ENCODE peak calls at places on chromosomes 2 and 18, in four cellular contexts. One of them, this sample, is unnamed.

GRCh38 chr2:5482929-5483331 is 209.3 kb upstream of the SOX11 start:
- DNase-seq in HCT116: no peak
- DNase-seq in K562: no peak
- DNase-seq in body of pancreas: no peak
- DNase-seq in this sample: no peak

GRCh38 chr2:20288941-20289340 is 61.7 kb downstream of the PUM2 start:
- DNase-seq in HCT116: peak; percentile 66
- DNase-seq in K562: peak; percentile 37
- DNase-seq in body of pancreas: no peak
- DNase-seq in this sample: peak; percentile 23

GRCh38 chr18:23703057-23703986 is 14.1 kb downstream of the LAMA3 start:
- DNase-seq in HCT116: peak; percentile 71
- DNase-seq in K562: peak; percentile 46
- DNase-seq in body of pancreas: peak; percentile 40
- DNase-seq in this sample: no peak

GRCh38 chr2:105712166-105712915 is 32.4 kb upstream of the NCK2 start:
- DNase-seq in HCT116: no peak
- DNase-seq in K562: no peak
- DNase-seq in body of pancreas: peak; percentile 21
- DNase-seq in this sample: no peak

GRCh38 chr18:45133246-45133645 is 452.6 kb downstream of the SETBP1 start:
- DNase-seq in HCT116: no peak
- DNase-seq in K562: no peak
- DNase-seq in body of pancreas: no peak
- DNase-seq in this sample: no peak

GRCh38 chr18:69659142-69659651 is 258.5 kb downstream of the DOK6 start:
- DNase-seq in HCT116: no peak
- DNase-seq in K562: no peak
- DNase-seq in body of pancreas: no peak
- DNase-seq in this sample: no peak

GRCh38 chr2:62306751-62307468 is 111.0 kb downstream of the B3GNT2 start:
- DNase-seq in HCT116: peak; percentile 48
- DNase-seq in K562: no peak
- DNase-seq in body of pancreas: peak; percentile 26
- DNase-seq in this sample: no peak

GRCh38 chr18:79786304-79786703 is 11.4 kb upstream of the KCNG2 start:
- DNase-seq in HCT116: no peak
- DNase-seq in K562: no peak
- DNase-seq in body of pancreas: no peak
- DNase-seq in this sample: no peak

GRCh38 chr18:59547691-59548182 is 149.5 kb downstream of the CCBE1 start:
- DNase-seq in HCT116: no peak
- DNase-seq in K562: peak; percentile 6
- DNase-seq in body of pancreas: peak; percentile 12
- DNase-seq in this sample: no peak

GRCh38 chr2:29166237-29166630 is 51.0 kb downstream of the CLIP4 start:
- DNase-seq in HCT116: no peak
- DNase-seq in K562: no peak
- DNase-seq in body of pancreas: no peak
- DNase-seq in this sample: no peak

GRCh38 chr2:216081487-216082387 is at the start of the genes PECR and TMEM169:
- DNase-seq in HCT116: peak; percentile 23
- DNase-seq in K562: peak; percentile 87
- DNase-seq in body of pancreas: peak; percentile 87
- DNase-seq in this sample: peak; percentile 80
- TF ChIP-seq POLR2A in HCT116: peak; percentile 64
- TF ChIP-seq POLR2A in K562: peak; percentile 68
- TF ChIP-seq POLR2A in body of pancreas: peak; percentile 37
- TF ChIP-seq POLR2A in this sample: peak; percentile 76

GRCh38 chr2:223837290-223838061 is at the start of gene AP1S3:
- DNase-seq in HCT116: peak; percentile 65
- DNase-seq in K562: peak; percentile 57
- DNase-seq in body of pancreas: peak; percentile 90
- DNase-seq in this sample: peak; percentile 74
- TF ChIP-seq POLR2A in HCT116: peak; percentile 1
- TF ChIP-seq POLR2A in K562: no peak
- TF ChIP-seq POLR2A in body of pancreas: peak; percentile 28
- TF ChIP-seq POLR2A in this sample: peak; percentile 50

GRCh38 chr2:167293172-167293781 is 405.0 kb downstream of the XIRP2 start:
- DNase-seq in HCT116: no peak
- DNase-seq in K562: no peak
- DNase-seq in body of pancreas: peak; percentile 2
- DNase-seq in this sample: no peak

GRCh38 chr2:167294775-167295140 is 406.5 kb downstream of the XIRP2 start:
- DNase-seq in HCT116: no peak
- DNase-seq in K562: no peak
- DNase-seq in body of pancreas: no peak
- DNase-seq in this sample: peak; percentile 2

GRCh38 chr2:167294031-167294774 is 405.9 kb downstream of the XIRP2 start:
- DNase-seq in HCT116: no peak
- DNase-seq in K562: no peak
- DNase-seq in body of pancreas: peak; percentile 5
- DNase-seq in this sample: peak; percentile 39

GRCh38 chr2:167289651-167290410 is 401.6 kb downstream of the XIRP2 start:
- DNase-seq in HCT116: no peak
- DNase-seq in K562: no peak
- DNase-seq in body of pancreas: no peak
- DNase-seq in this sample: peak; percentile 9

DNA sequence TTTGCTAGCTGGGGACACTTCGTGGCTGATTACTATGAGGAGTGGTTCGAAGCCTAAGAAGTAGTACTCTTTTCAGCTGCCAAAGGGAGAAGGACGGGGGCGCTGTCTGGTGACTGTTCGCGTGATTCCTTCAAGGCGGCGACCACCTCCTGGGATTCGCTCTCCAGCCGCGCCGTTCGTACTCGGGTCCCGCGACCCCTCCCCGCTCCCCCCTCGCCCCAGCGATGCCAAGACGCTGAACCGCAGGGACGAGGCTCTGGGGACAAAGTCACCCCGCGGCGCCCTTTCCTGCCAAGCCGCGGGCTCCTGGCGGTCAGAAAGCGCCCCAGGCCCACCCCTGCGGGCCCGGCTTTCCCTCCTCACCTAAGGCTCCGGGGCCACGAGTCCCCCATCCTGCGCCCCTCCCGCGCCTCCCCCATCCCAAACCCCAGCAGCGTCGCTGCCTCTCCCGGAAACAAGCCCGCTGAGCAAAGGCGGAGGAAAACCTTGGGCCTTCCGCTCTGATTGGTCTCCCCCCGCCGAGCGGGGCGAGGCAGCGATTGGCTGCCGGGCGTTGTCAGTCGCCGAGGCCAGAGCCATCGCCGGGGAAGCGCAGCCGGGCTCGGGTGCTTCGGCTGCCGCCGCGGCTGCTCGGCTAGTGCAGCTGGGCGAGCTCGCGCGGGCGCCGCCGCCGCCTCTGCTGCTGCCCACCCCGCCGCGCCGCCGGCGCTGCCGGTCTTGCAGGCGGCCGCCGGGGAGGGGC is 404.3 kb downstream of the XIRP2 start:
- DNase-seq in HCT116: peak; percentile 52
- DNase-seq in K562: peak; percentile 58
- DNase-seq in body of pancreas: peak; percentile 89
- DNase-seq in this sample: peak; percentile 90
- TF ChIP-seq POLR2A in HCT116: no peak
- TF ChIP-seq POLR2A in K562: no peak
- TF ChIP-seq POLR2A in body of pancreas: peak; percentile 15
- TF ChIP-seq POLR2A in this sample: peak; percentile 62

GRCh38 chr2:142131016-142131714 is at the start of gene LRP1B:
- DNase-seq in HCT116: no peak
- DNase-seq in K562: no peak
- DNase-seq in body of pancreas: peak; percentile 21
- DNase-seq in this sample: no peak
- TF ChIP-seq POLR2A in HCT116: no peak
- TF ChIP-seq POLR2A in K562: no peak
- TF ChIP-seq POLR2A in body of pancreas: no peak
- TF ChIP-seq POLR2A in this sample: no peak

DNA sequence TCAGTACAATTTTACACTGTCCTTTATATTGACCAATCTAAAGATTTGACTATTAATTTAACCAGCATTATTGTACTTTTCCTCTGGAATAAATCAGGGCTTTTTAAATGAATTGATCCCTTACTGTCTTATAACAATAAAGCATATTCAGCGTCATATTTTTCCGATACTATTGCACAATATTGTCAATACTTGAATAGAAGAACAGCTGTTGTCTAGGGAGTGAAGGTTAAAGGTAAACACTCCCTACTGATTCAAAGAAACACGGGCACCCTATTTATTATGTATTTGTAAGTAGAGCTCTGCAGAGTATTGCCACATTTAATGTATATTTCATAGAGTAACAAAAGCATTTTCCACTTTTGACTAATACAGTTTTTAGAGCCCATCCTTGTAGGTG is 134.4 kb downstream of the CAMKMT start:
- DNase-seq in HCT116: no peak
- DNase-seq in K562: no peak
- DNase-seq in body of pancreas: no peak
- DNase-seq in this sample: no peak
- TF ChIP-seq POLR2A in HCT116: no peak
- TF ChIP-seq POLR2A in K562: no peak
- TF ChIP-seq POLR2A in body of pancreas: no peak
- TF ChIP-seq POLR2A in this sample: no peak

GRCh38 chr2:136137982-136138381 is 20.0 kb upstream of the CXCR4 start:
- DNase-seq in HCT116: no peak
- DNase-seq in K562: no peak
- DNase-seq in body of pancreas: no peak
- DNase-seq in this sample: no peak

GRCh38 chr2:136134126-136134525 is 16.2 kb upstream of the CXCR4 start:
- DNase-seq in HCT116: no peak
- DNase-seq in K562: no peak
- DNase-seq in body of pancreas: no peak
- DNase-seq in this sample: no peak

GRCh38 chr2:136136921-136137320 is 19.0 kb upstream of the CXCR4 start:
- DNase-seq in HCT116: peak; percentile 66
- DNase-seq in K562: no peak
- DNase-seq in body of pancreas: no peak
- DNase-seq in this sample: no peak

GRCh38 chr2:136135462-136135861 is 17.5 kb upstream of the CXCR4 start:
- DNase-seq in HCT116: no peak
- DNase-seq in K562: no peak
- DNase-seq in body of pancreas: no peak
- DNase-seq in this sample: no peak

DNA sequence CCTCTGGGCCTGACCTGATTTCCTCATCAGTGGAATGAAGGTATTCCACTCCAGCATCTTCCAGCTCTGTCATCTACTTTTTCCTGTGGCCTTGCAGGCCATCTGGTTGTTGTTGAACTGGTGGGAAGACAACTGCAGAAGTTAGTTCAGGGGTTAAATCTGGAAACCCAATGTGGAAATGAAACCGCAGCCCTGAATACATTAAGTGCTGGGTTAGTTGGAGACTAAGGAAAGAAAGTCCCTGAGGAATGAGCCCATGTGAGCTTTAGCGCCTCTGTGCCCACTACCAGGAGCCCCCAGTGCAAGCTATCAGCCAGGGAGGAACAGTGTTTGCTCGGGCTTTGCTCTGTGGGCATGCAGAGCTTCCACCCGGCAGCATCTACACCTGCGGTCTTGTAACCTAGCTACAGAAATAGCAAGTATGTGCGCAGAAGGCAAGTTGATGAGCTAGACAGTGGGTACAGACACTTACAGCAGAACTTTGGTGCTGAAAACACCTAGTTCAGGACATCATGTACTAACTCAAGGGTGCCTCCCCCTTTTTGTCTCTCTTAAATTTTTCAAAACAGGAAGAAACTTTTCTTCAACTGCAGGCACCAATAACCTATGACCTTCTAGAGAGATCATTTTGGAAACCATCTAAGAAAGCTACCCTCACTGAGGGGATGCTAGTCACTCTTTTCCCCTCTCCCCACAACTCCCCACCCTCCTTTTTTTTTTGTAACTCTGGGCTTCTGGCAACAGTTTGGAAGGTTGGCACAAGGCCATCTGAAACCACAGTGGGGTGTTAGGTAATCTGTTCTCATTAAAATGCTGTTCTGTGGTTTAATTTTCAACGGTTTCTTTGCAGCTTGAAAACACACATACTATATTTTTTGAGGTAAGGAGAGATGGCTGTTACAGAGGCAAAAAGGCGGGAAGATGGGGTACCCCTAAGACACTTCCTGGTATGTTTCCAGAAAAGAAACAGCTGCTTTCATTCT is 18.3 kb upstream of the CXCR4 start:
- DNase-seq in HCT116: no peak
- DNase-seq in K562: no peak
- DNase-seq in body of pancreas: peak; percentile 68
- DNase-seq in this sample: no peak
- TF ChIP-seq POLR2A in HCT116: no peak
- TF ChIP-seq POLR2A in K562: no peak
- TF ChIP-seq POLR2A in body of pancreas: no peak
- TF ChIP-seq POLR2A in this sample: no peak

DNA sequence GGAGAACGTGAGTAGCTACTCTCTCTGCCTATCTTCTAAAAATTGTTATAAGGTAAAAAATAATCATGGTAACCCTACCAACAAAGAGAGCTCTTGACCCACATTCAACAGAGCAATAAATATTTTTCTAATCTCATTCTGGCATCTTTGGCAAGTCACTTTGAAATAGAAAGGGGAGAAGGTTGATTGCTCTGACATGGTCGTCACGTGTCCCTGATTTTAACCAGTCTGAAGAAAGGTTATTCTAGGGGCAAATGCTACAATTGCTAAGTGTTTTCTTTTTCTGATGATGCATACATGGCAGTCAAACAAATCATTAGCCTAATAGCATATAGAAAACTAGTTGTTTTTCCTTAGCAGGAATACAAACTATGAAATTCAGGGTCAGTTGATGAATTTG is 153.4 kb upstream of the MAP3K20 start:
- DNase-seq in HCT116: no peak
- DNase-seq in K562: no peak
- DNase-seq in body of pancreas: no peak
- DNase-seq in this sample: no peak
- TF ChIP-seq POLR2A in HCT116: no peak
- TF ChIP-seq POLR2A in K562: no peak
- TF ChIP-seq POLR2A in body of pancreas: no peak
- TF ChIP-seq POLR2A in this sample: no peak

GRCh38 chr18:10397004-10397403 is 57.4 kb upstream of the APCDD1 start:
- DNase-seq in HCT116: no peak
- DNase-seq in K562: no peak
- DNase-seq in body of pancreas: no peak
- DNase-seq in this sample: no peak
- TF ChIP-seq POLR2A in HCT116: no peak
- TF ChIP-seq POLR2A in K562: no peak
- TF ChIP-seq POLR2A in body of pancreas: no peak
- TF ChIP-seq POLR2A in this sample: no peak

DNA sequence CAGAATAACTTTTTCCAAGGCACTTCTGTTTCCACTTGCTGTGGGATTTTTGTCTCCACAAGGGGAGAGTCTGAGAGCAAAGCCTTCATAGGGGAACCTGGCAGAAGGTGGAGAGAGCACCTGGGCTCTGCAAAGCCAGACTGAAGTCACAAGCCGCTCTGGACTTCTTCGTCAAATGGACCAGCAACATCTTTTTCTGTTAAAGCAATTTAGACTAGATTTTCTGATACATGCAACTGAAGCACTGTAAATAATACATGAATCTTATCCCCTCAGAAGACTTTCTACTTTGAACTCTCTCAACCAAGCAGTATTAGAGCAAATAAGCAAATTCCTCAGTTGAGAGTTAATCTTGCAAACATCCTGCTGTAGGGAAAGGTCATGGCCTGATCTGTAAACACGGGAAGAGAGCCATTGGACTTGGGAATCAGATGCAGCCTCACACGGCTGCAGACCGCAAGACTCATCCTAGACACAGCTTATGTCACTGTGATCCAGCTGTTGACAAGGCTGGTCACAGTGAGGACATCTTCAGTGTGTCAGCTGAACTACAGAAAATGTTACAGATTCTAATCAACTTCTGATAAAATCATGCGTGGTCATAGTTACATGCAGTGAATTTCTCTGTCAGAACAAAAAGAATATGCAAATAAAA is 3.2 kb downstream of the SH3YL1 start:
- DNase-seq in HCT116: no peak
- DNase-seq in K562: no peak
- DNase-seq in body of pancreas: no peak
- DNase-seq in this sample: no peak
- TF ChIP-seq POLR2A in HCT116: no peak
- TF ChIP-seq POLR2A in K562: no peak
- TF ChIP-seq POLR2A in body of pancreas: no peak
- TF ChIP-seq POLR2A in this sample: no peak

This sample was measured in H54.